ENCODE peak calls at places on chromosomes 2 and 18, in six cellular contexts. I, G, H, D, A and J are unnamed samples.

GRCh38 chr2:227884511-227884947 is 13.1 kb downstream of the DAW1 start:
- DNase-seq in D (peak), H (peak), G (peak), I (peak), A (no peak), J (peak)

GRCh38 chr2:215657844-215658243 is 222.0 kb upstream of the FN1 start:
- DNase-seq in H (peak), G (peak), A (no peak), D (no peak), I (no peak), J (no peak)

GRCh38 chr18:44126598-44126997 is 554.1 kb upstream of the SETBP1 start:
- DNase-seq in G (no peak), A (no peak), H (no peak), I (no peak), D (no peak), J (no peak)

GRCh38 chr2:74481961-74482800 is 617 bp downstream of the CCDC142 start:
- DNase-seq in G (no peak), A (no peak), D (no peak), I (peak), H (no peak), J (peak)

GRCh38 chr2:47771211-47771610 is 11.7 kb upstream of the MSH6 start:
- DNase-seq in G (peak), H (peak), I (peak), A (no peak), D (peak), J (no peak)

GRCh38 chr2:141641462-141641861 is 489.4 kb downstream of the LRP1B start:
- DNase-seq in G (peak), I (no peak), A (no peak), H (no peak), D (no peak), J (no peak)

GRCh38 chr2:66537001-66537400 is 102.1 kb downstream of the MEIS1 start:
- DNase-seq in I (no peak), A (no peak), H (no peak), G (no peak), D (no peak), J (peak)

GRCh38 chr2:119704670-119705120 is 25.7 kb downstream of the TMEM177 start:
- DNase-seq in H (no peak), I (no peak), A (peak), D (no peak), G (peak), J (no peak)

GRCh38 chr2:55843096-55843991 is 80.2 kb downstream of the EFEMP1 start:
- DNase-seq in A (no peak), H (peak), G (peak), I (peak), D (peak), J (peak)

GRCh38 chr2:195560209-195560907 is 96.7 kb upstream of the SLC39A10 start:
- DNase-seq in D (no peak), H (peak), G (peak), I (no peak), A (no peak), J (no peak)

GRCh38 chr18:49647496-49648168 is 85.8 kb downstream of the LIPG start:
- DNase-seq in D (no peak), H (no peak), G (peak), I (no peak), A (no peak), J (no peak)

GRCh38 chr2:215793747-215794595 is 219.4 kb downstream of the MREG start:
- DNase-seq in H (peak), I (peak), D (peak), G (peak), A (peak), J (no peak)

GRCh38 chr2:66771359-66771978 is 336.5 kb downstream of the MEIS1 start:
- DNase-seq in H (peak), G (peak), I (no peak), A (no peak), D (no peak), J (no peak)

GRCh38 chr18:51479736-51480135 is 282.3 kb upstream of the MEX3C start:
- DNase-seq in H (no peak), I (peak), D (no peak), A (no peak), G (no peak), J (no peak)

GRCh38 chr2:233429175-233429897 is 75.0 kb downstream of the DGKD start:
- DNase-seq in H (no peak), D (no peak), G (no peak), I (no peak), A (no peak), J (no peak)

GRCh38 chr2:165428996-165429395 is 40.5 kb upstream of the CSRNP3 start:
- DNase-seq in I (no peak), D (no peak), A (no peak), G (no peak), H (no peak), J (no peak)

GRCh38 chr2:224982226-224982625 is 60.0 kb downstream of the DOCK10 start:
- DNase-seq in G (no peak), I (no peak), A (no peak), H (no peak), D (no peak), J (no peak)

GRCh38 chr2:159711562-159712193 is 628 bp upstream of the MARCHF7 start:
- DNase-seq in H (no peak), I (no peak), D (no peak), A (peak), G (no peak), J (no peak)

GRCh38 chr2:222548997-222549396 is 106.9 kb downstream of the FARSB start:
- DNase-seq in A (no peak), D (no peak), G (no peak), H (no peak), I (no peak), J (no peak)

GRCh38 chr2:235230809-235231601 is 262.8 kb upstream of the AGAP1 start:
- DNase-seq in H (no peak), A (no peak), I (no peak), D (no peak), G (no peak), J (no peak)

GRCh38 chr2:174699993-174700766 is 64.1 kb downstream of the CHRNA1 start:
- DNase-seq in G (peak), D (peak), H (peak), I (peak), A (no peak), J (peak)

GRCh38 chr2:56582570-56582969 is 398.8 kb downstream of the CCDC85A start:
- DNase-seq in G (no peak), H (no peak), I (no peak), D (no peak), A (no peak), J (no peak)

GRCh38 chr2:130949954-130950353 is 113.2 kb downstream of the ARHGEF4 start:
- DNase-seq in A (no peak), G (no peak), H (no peak), I (no peak), D (no peak), J (no peak)

GRCh38 chr2:233022561-233022960 is 9.5 kb upstream of the NGEF start:
- DNase-seq in H (no peak), G (no peak), A (no peak), D (no peak), I (no peak), J (no peak)

GRCh38 chr2:241558532-241559488 is at the start of gene BOK:
- DNase-seq in A (no peak), G (peak), D (peak), H (peak), I (peak), J (no peak)

GRCh38 chr2:178072383-178073301 is at the start of gene PDE11A:
- DNase-seq in H (peak), G (peak), D (peak), A (no peak), I (peak), J (peak)

GRCh38 chr2:205868773-205869333 is 186.6 kb downstream of the NRP2 start:
- DNase-seq in I (no peak), G (peak), D (no peak), H (no peak), A (no peak), J (no peak)

GRCh38 chr2:51247252-51247651 is 215.3 kb upstream of the NRXN1 start:
- DNase-seq in G (no peak), D (no peak), I (no peak), H (no peak), A (no peak), J (no peak)

GRCh38 chr2:91442246-91442905 is 2750.9 kb downstream of the RPIA start:
- DNase-seq in G (no peak), H (no peak), A (no peak), I (peak), D (no peak), J (peak)

GRCh38 chr2:11562476-11562875 is 28.6 kb downstream of the GREB1 start:
- DNase-seq in I (no peak), G (no peak), D (no peak), H (no peak), A (no peak), J (no peak)

GRCh38 chr2:286774-287392 is 1.0 kb downstream of the ALKAL2 start:
- DNase-seq in A (no peak), D (no peak), H (no peak), I (no peak), G (no peak), J (no peak)

DNA sequence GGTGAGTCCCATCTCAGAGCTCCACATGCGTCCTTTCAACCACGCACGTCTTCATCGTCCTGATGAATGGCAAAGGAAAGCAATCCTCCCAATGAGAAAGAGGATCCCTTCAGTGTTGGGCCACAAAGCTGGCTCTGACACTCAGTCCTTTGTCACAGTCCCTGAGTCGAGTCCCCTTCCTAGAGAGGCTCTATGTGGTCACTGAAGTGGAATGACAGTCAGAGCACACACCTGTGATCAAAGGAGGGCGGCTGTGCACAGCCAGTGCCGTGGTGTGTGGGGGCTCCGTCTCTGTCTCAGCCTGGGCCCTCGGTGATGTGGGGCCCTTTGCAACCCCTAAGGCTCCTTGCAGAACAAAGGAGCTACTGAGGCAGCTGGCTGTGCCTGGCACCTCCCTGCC is 157.4 kb upstream of the APCDD1 start:
- DNase-seq in H (no peak), D (no peak), G (no peak), I (no peak), A (no peak), J (no peak)
- TF ChIP-seq BHLHE40 in H (no peak), D (no peak), G (no peak), I (no peak), A (no peak), J (no peak)

DNA sequence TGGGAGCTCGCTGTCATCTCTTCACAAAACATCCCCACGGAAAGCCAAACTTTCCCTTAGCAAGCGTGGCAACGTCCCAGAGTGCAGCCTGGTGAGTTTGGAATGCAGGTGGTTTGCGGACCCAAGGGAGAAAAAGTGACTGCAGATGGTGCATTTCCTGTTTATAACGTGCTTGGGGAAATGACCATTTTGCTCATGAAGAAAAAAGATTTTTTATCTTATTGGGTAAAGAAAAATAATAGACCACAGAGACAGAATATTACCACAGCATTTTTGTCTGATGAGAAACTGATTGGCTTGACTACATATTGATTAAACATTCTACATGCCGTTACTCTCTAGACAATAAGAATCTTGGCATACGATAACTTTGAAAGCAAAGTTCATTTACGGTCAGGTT is 136.5 kb downstream of the COPS8 start:
- DNase-seq in D (no peak), I (no peak), A (no peak), G (peak), H (no peak), J (no peak)
- TF ChIP-seq BHLHE40 in D (no peak), I (no peak), A (no peak), G (peak), H (no peak), J (no peak)

DNA sequence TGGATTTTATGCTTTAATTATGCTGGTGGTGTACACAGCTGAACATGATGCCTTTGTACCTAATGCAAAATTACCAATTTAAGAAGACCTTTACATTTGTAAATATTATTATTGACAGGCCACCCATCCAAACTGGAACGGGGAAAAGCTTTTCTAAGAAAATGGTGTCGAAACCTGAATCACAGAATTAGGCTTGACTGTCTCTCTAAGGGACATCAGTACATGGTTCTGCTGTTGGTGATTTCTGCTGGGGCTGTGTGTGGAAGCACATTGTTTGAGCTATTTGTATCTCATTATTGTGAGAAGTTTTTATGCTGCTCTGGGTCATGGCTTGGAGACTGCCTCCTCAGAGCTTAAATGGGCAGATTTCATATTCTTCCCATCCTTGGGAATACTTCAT is 420.9 kb upstream of the POU3F3 start:
- DNase-seq in D (no peak), A (no peak), G (no peak), I (no peak), H (no peak), J (no peak)
- TF ChIP-seq BHLHE40 in D (no peak), A (no peak), G (no peak), I (no peak), H (no peak), J (no peak)

DNA sequence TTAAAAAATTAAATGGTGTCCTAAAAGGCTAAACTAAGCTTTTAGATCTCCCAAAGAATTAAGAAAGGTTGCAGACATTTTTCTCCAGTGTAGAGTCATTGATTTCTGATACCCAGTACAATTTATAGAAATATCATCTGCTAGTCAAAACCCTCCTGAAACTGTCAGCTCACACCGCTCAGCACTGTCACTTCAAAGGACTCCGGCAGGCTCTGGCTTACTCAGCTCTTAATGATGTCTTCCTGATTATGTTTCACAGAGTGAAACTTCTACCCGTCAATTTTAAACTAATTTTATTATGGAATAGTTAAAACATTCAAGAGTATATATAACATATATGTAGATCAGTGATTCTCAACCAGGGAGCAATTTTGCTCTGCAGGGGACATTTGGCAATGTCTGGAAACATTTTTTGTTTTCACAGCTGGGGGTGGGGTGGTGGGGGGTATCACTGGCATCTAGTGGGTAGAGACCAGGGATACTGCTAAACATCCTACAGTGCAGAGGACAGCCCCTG is 31.5 kb downstream of the CDK15 start:
- DNase-seq in I (no peak), A (no peak), D (no peak), G (no peak), H (no peak), J (no peak)
- TF ChIP-seq BHLHE40 in I (no peak), A (no peak), D (no peak), G (no peak), H (no peak), J (no peak)

GRCh38 chr18:28088477-28088876 is 88.5 kb downstream of the CDH2 start:
- DNase-seq in D (no peak), H (no peak), A (no peak), G (no peak), I (no peak), J (no peak)

GRCh38 chr18:28095631-28096030 is 81.3 kb downstream of the CDH2 start:
- DNase-seq in H (no peak), G (no peak), A (no peak), D (no peak), I (no peak), J (no peak)

GRCh38 chr18:28095041-28095440 is 81.9 kb downstream of the CDH2 start:
- DNase-seq in D (no peak), H (peak), A (no peak), G (peak), I (no peak), J (no peak)

GRCh38 chr18:28087173-28087563 is 89.8 kb downstream of the CDH2 start:
- DNase-seq in D (peak), I (no peak), H (no peak), A (no peak), G (no peak), J (no peak)

DNA sequence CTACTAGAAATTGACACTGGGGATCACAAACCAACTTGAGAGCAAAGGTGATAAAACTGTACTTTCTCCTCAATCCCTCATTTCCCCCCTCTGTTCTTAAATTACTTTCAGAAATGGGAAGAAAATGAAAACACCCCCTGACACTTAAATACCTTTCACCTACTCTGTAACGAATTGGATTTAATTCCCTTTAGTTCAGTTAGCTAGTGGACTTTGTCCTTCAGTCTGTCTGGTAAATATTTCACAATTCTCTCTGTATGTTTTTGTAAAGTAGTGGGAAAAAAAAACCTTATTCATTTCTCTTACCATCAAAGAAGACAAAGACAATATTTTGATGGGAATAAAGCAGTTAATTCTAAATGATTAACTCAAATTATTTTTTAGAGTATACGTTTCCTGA is 85.7 kb downstream of the CDH2 start:
- DNase-seq in G (no peak), H (no peak), A (no peak), D (peak), I (no peak), J (no peak)
- TF ChIP-seq BHLHE40 in G (no peak), H (no peak), A (no peak), D (no peak), I (no peak), J (no peak)

GRCh38 chr18:21406111-21406510 is 164.1 kb downstream of the GREB1L start:
- DNase-seq in H (no peak), I (no peak), G (no peak), A (no peak), D (no peak), J (no peak)
- TF ChIP-seq BHLHE40 in H (no peak), I (no peak), G (no peak), A (no peak), D (no peak), J (no peak)

GRCh38 chr2:199282309-199282708 is 175.4 kb downstream of the SATB2 start:
- DNase-seq in G (no peak), A (no peak), I (no peak), D (no peak), H (no peak), J (no peak)

GRCh38 chr2:199273043-199273647 is 184.6 kb downstream of the SATB2 start:
- DNase-seq in D (no peak), H (no peak), I (no peak), G (peak), A (no peak), J (no peak)

GRCh38 chr2:199279146-199279545 is 178.6 kb downstream of the SATB2 start:
- DNase-seq in H (no peak), D (no peak), G (no peak), A (no peak), I (no peak), J (no peak)

DNA sequence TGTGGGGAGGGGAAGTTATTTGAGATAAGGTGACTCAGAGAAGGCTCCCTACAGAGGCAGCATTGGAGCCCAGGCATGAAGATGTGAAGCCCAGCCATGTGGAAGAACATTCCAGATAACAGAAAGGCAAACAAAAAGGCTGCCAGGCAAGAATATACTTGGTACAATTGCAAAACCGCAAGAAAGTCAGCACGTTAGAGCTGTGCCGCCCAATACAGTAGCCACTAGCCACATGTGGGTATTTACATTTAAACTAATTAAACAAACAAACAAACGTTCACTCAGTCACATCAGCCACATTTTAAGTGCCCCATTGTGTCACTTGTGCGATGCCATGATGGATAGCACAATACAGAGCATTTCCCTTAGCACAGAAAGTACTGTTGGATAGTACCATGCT is 179.6 kb downstream of the SATB2 start:
- DNase-seq in G (peak), I (peak), A (no peak), D (no peak), H (no peak), J (peak)
- TF ChIP-seq BHLHE40 in G (no peak), I (no peak), A (no peak), D (no peak), H (no peak), J (no peak)